ENCODE peak calls at places on chromosomes 13 and 19, in nine cellular contexts. O is upper lobe of left lung, H is stomach, B is IMR-90, U is fibroblast of lung, K is left lung, P is heart right ventricle, S is PC-9, J is mammary epithelial cell. I is an unnamed sample. For H3K4me1, the result is how much of the 10 kb centered on the place peaks cover.

GRCh38 chr13:27476943-27477681 is 26.7 kb upstream of the MTIF3 start:
- DNase-seq in K (no peak), S (peak), O (peak), P (no peak), B (peak), U (peak), H (peak), J (peak), I (no peak)

GRCh38 chr19:17450264-17451075 is 2.0 kb upstream of the TMEM221 start:
- DNase-seq in P (no peak), U (no peak), O (no peak), S (peak), J (peak), B (no peak), H (no peak), K (no peak), I (no peak)

GRCh38 chr19:11574689-11575088 is 2.8 kb downstream of the ACP5 start:
- DNase-seq in S (no peak), J (no peak), K (no peak), U (no peak), H (no peak), O (no peak), B (no peak), P (no peak), I (no peak)

GRCh38 chr13:21673592-21674270 is 2.9 kb downstream of the FGF9 start:
- DNase-seq in K (peak), S (no peak), O (no peak), U (peak), H (peak), J (peak), B (peak), P (peak), I (peak)

GRCh38 chr13:36819811-36820140 is 754 bp downstream of the RFXAP start:
- DNase-seq in K (no peak), O (peak), S (peak), B (peak), H (no peak), P (no peak), U (peak), J (peak), I (no peak)

GRCh38 chr19:21680679-21681078 is 86.7 kb downstream of the ZNF100 start:
- DNase-seq in J (no peak), O (no peak), H (no peak), P (no peak), S (no peak), K (no peak), U (no peak), B (no peak), I (no peak)

GRCh38 chr13:110506396-110506795 is 55.1 kb downstream of the RAB20 start:
- DNase-seq in H (peak), B (no peak), U (no peak), S (no peak), J (no peak), O (no peak), P (no peak), K (peak), I (no peak)

GRCh38 chr13:32984857-32985626 is 31.2 kb upstream of the KL start:
- DNase-seq in S (peak), P (no peak), O (no peak), H (peak), K (no peak), J (no peak), B (peak), U (no peak), I (no peak)

GRCh38 chr19:44758596-44758995 is 10.1 kb downstream of the BCL3 start:
- DNase-seq in B (no peak), U (no peak), O (no peak), J (no peak), H (no peak), S (no peak), P (no peak), K (no peak), I (no peak)

GRCh38 chr13:53012707-53013106 is 15.9 kb upstream of the OLFM4 start:
- DNase-seq in K (no peak), U (no peak), S (no peak), H (no peak), O (no peak), J (no peak), P (no peak), B (no peak), I (no peak)

GRCh38 chr19:32339988-32340874 is 5.2 kb upstream of the ZNF507 start:
- DNase-seq in K (peak), H (peak), O (peak), J (no peak), S (peak), P (peak), B (peak), U (peak), I (peak)

GRCh38 chr19:10686193-10686592 is 15.0 kb upstream of the QTRT1 start:
- DNase-seq in H (no peak), B (no peak), S (no peak), U (no peak), J (no peak), P (no peak), O (no peak), K (no peak), I (no peak)

GRCh38 chr13:107866007-107866665 is 349.2 kb downstream of the LIG4 start:
- DNase-seq in H (no peak), J (peak), P (no peak), U (no peak), S (peak), K (peak), B (peak), O (peak), I (no peak)

GRCh38 chr13:37069597-37070103 is 10.2 kb upstream of the SUPT20H start:
- DNase-seq in K (peak), J (no peak), P (no peak), U (no peak), O (no peak), H (no peak), B (no peak), S (no peak), I (no peak)

GRCh38 chr13:92640936-92641335 is 585.7 kb upstream of the GPC6 start:
- DNase-seq in P (no peak), J (no peak), O (no peak), H (no peak), B (peak), U (no peak), K (no peak), S (no peak), I (no peak)

GRCh38 chr13:83223546-83223945 is 658.7 kb downstream of the SLITRK1 start:
- DNase-seq in K (no peak), S (no peak), P (no peak), B (no peak), H (no peak), U (no peak), O (no peak), J (no peak), I (no peak)

GRCh38 chr13:41127746-41128145 is 4.9 kb downstream of the KBTBD6 start:
- DNase-seq in K (no peak), O (no peak), P (no peak), U (peak), H (no peak), J (no peak), B (no peak), S (no peak), I (no peak)

GRCh38 chr13:96993660-96994029 is 631 bp downstream of the OXGR1 start:
- DNase-seq in K (no peak), H (no peak), J (no peak), B (no peak), P (no peak), U (no peak), O (no peak), S (no peak), I (no peak)

GRCh38 chr19:47418595-47419036 is 711 bp downstream of the MEIS3 start:
- DNase-seq in J (no peak), K (no peak), U (no peak), P (no peak), S (no peak), O (no peak), B (no peak), H (no peak), I (no peak)

GRCh38 chr19:42075616-42076374 is at the start of gene ZNF574:
- DNase-seq in J (peak), P (peak), B (peak), O (peak), S (peak), U (peak), K (peak), H (peak), I (peak)

GRCh38 chr13:45436332-45436731 is 18.2 kb upstream of the SLC25A30 start:
- DNase-seq in U (no peak), S (no peak), B (no peak), H (no peak), P (no peak), O (no peak), J (no peak), K (no peak), I (no peak)

GRCh38 chr13:25384747-25385270 is 13.0 kb downstream of the ATP8A2 start:
- DNase-seq in O (no peak), H (no peak), U (peak), K (no peak), P (no peak), S (no peak), J (no peak), B (no peak), I (no peak)

GRCh38 chr13:30934381-30934780 is 1.9 kb downstream of the TEX26 start:
- DNase-seq in K (no peak), U (no peak), P (no peak), J (no peak), H (no peak), B (peak), O (no peak), S (no peak), I (no peak)

GRCh38 chr19:40744554-40745401 is 5.5 kb downstream of the ACTMAP start:
- DNase-seq in B (no peak), P (no peak), H (no peak), U (no peak), J (no peak), O (peak), S (no peak), K (no peak), I (no peak)

GRCh38 chr19:29665826-29666633 is 769 bp downstream of the PLEKHF1 start:
- DNase-seq in U (peak), O (no peak), B (peak), H (peak), S (peak), P (peak), J (peak), K (peak), I (peak)

GRCh38 chr13:110869805-110870706 is 44.8 kb downstream of the ANKRD10 start:
- DNase-seq in K (peak), P (peak), O (peak), B (peak), U (peak), J (peak), H (peak), S (peak), I (peak)

GRCh38 chr19:33403973-33404304 is 30.4 kb downstream of the CEBPG start:
- DNase-seq in S (no peak), O (no peak), B (no peak), P (no peak), J (no peak), U (no peak), H (no peak), K (no peak), I (no peak)

GRCh38 chr13:98509271-98510155 is 67.4 kb downstream of the STK24 start:
- DNase-seq in O (peak), J (peak), H (peak), P (no peak), U (peak), B (peak), K (no peak), S (peak), I (peak)

GRCh38 chr13:80235559-80236296 is 105.2 kb downstream of the SPRY2 start:
- DNase-seq in S (peak), P (no peak), B (no peak), O (no peak), J (peak), K (no peak), H (no peak), U (peak), I (peak)

GRCh38 chr13:77975358-77976042 is 56.9 kb upstream of the EDNRB start:
- DNase-seq in K (no peak), B (no peak), J (no peak), P (no peak), S (no peak), U (no peak), O (no peak), H (no peak), I (no peak)

GRCh38 chr19:29606420-29606747 is 301 bp downstream of the POP4 start:
- DNase-seq in H (no peak), B (no peak), J (no peak), P (no peak), S (no peak), O (no peak), U (no peak), K (no peak), I (peak)

GRCh38 chr19:29547361-29547960 is 21.7 kb downstream of the VSTM2B start:
- DNase-seq in P (no peak), J (no peak), B (no peak), U (no peak), S (no peak), O (peak), K (no peak), H (peak), I (no peak)

GRCh38 chr19:38213911-38214625 is 10.0 kb downstream of the DPF1 start:
- DNase-seq in P (no peak), B (peak), S (peak), H (no peak), J (peak), U (peak), O (no peak), K (no peak), I (no peak)

GRCh38 chr19:532578-533484 is 1.3 kb downstream of the CDC34 start:
- DNase-seq in H (peak), U (peak), O (peak), S (peak), J (peak), B (peak), K (no peak), P (peak), I (peak)

GRCh38 chr13:113179374-113180230 is 21.2 kb downstream of the PROZ start:
- DNase-seq in J (no peak), O (no peak), S (no peak), K (no peak), P (peak), U (peak), B (peak), H (no peak), I (no peak)

GRCh38 chr13:113178896-113179167 is 20.4 kb downstream of the PROZ start:
- DNase-seq in B (no peak), S (no peak), H (no peak), U (no peak), O (no peak), K (no peak), P (no peak), J (no peak), I (no peak)

GRCh38 chr13:113183450-113184129 is 24.9 kb downstream of the PCID2 start:
- DNase-seq in O (no peak), P (no peak), S (no peak), B (no peak), U (no peak), H (no peak), J (no peak), K (no peak), I (no peak)

GRCh38 chr13:113184568-113185440 is 23.7 kb downstream of the PCID2 start:
- DNase-seq in H (no peak), P (no peak), K (no peak), S (no peak), B (no peak), J (no peak), U (no peak), O (no peak), I (no peak)

DNA sequence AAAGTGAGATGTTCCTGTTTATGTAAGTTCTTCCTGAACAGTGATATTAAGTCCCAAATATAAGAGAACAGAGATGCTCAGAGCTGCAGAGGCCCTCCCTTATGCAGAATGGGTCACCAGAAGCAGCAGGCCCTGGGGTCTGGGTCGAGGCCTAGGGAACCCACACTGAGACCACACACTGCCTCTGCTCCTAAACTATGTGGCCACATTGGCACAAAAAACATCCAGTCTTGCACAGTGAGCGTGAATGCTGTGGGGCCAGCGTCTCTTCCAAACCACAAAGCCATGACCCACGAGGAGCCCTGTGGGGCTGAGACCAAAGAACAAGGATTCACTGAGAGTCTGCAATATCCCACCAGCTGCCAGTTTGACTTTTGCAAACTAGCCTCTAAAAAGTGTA is 23.6 kb downstream of the PROZ start:
- DNase-seq in S (no peak), K (no peak), J (no peak), O (no peak), P (no peak), B (no peak), U (peak), H (no peak), I (no peak)
- H3K4me1 ChIP-seq in S (under half), K (under half), J (under half), O (under half), P (under half), B (under half), U (under half), H (under half), I (under half)

GRCh38 chr13:34127523-34127922 is 309.6 kb downstream of the RFC3 start:
- DNase-seq in O (no peak), K (no peak), S (no peak), P (no peak), H (no peak), U (no peak), J (no peak), B (no peak), I (no peak)

GRCh38 chr13:34128661-34129060 is 310.7 kb downstream of the RFC3 start:
- DNase-seq in O (no peak), S (no peak), U (no peak), K (no peak), P (no peak), H (no peak), B (no peak), J (no peak), I (no peak)

GRCh38 chr13:34124912-34125311 is 307.0 kb downstream of the RFC3 start:
- DNase-seq in U (no peak), B (no peak), O (no peak), K (no peak), H (no peak), P (no peak), S (no peak), J (no peak), I (no peak)

DNA sequence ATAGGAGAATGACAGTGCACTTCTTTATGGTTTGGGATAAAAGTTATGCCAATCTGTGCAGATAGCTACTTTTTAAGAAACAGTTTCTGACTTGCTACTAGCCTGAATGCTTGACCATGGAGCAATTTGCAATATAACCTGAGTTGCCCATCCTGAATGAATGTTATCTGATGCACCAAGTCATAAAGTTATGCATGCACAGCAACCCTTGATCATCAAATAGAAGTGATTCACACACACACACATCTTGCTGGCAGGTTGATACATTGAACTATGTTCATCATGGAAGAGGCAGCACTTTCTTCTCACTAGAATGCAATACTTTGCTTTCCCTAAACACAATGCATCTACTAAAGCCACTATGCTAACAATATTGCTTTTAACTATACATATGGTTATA is 311.5 kb downstream of the RFC3 start:
- DNase-seq in B (no peak), J (peak), U (no peak), S (no peak), H (no peak), P (no peak), K (no peak), O (no peak), I (no peak)
- TF ChIP-seq CTCF in B (no peak), J (no peak), U (no peak), S (no peak), H (no peak), P (no peak), K (no peak), O (no peak), I (no peak)

GRCh38 chr19:4389064-4389375 is 11.3 kb downstream of the SH3GL1 start:
- DNase-seq in H (no peak), J (no peak), S (no peak), B (no peak), K (no peak), P (no peak), U (no peak), O (no peak), I (no peak)
- H3K4me1 ChIP-seq in H (half or more), J (under half), S (under half), B (under half), K (half or more), P (half or more), U (under half), O (half or more), I (under half)

GRCh38 chr19:18522124-18522861 is 423 bp upstream of the ELL start:
- DNase-seq in S (peak), K (peak), H (peak), P (peak), J (peak), B (peak), U (peak), O (peak), I (peak)

GRCh38 chr19:18518639-18519038 is 3.2 kb downstream of the ELL start:
- DNase-seq in P (no peak), B (no peak), J (no peak), U (no peak), K (no peak), H (no peak), S (no peak), O (no peak), I (no peak)

GRCh38 chr19:18519962-18520847 is 1.7 kb downstream of the ELL start:
- DNase-seq in K (peak), U (peak), O (peak), B (peak), P (peak), J (peak), H (peak), S (peak), I (peak)

GRCh38 chr19:18521692-18522123 is at the start of gene ELL:
- DNase-seq in P (no peak), H (no peak), J (no peak), B (no peak), U (no peak), O (no peak), K (no peak), S (no peak), I (no peak)

GRCh38 chr19:18520848-18521691 is 800 bp downstream of the ELL start:
- DNase-seq in K (peak), B (no peak), S (peak), J (no peak), H (peak), U (no peak), O (peak), P (peak), I (peak)
- TF ChIP-seq CTCF in K (no peak), B (no peak), S (no peak), J (no peak), H (no peak), U (no peak), O (no peak), P (no peak), I (no peak)

DNA sequence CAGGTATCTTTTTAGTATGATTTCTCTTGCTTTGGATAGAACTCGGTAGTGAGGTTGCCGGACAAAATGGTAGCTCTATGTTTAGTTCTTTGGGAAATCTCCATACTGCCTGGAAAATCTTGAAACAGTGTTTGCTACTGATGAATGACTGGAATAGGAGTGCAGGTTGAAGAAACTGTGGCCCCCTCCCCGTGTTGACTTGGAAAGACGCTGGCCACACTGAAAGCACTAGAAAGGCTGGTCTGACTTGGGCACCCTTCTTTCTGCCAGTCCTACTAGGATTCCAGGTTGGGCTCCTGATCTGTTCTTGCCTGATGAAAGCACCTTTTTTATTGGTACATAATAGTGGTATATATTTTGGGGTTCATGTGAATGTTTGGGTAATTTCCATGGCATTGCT is 46.3 kb downstream of the NLRP4 start:
- DNase-seq in B (no peak), P (no peak), K (no peak), J (no peak), S (no peak), U (no peak), H (no peak), O (no peak), I (no peak)
- H3K4me1 ChIP-seq in B (under half), P (under half), K (under half), J (under half), S (under half), U (under half), H (under half), O (under half), I (under half)

GRCh38 chr19:35790981-35791813 is 15.8 kb downstream of the ARHGAP33 start:
- DNase-seq in B (no peak), J (no peak), U (no peak), S (no peak), H (no peak), O (no peak), K (no peak), P (no peak), I (no peak)
- TF ChIP-seq CTCF in B (peak), J (no peak), U (no peak), S (no peak), H (no peak), O (no peak), K (no peak), P (no peak), I (no peak)

GRCh38 chr19:54136864-54137113 is 773 bp upstream of the CNOT3 start:
- DNase-seq in J (no peak), O (no peak), U (no peak), S (no peak), K (no peak), P (no peak), B (no peak), H (no peak), I (no peak)
- H3K4me1 ChIP-seq in J (under half), O (under half), U (under half), S (under half), K (half or more), P (under half), B (under half), H (under half), I (under half)

GRCh38 chr19:39514840-39515550 is at the start of gene SELENOV:
- DNase-seq in H (no peak), J (no peak), K (no peak), B (no peak), U (no peak), O (no peak), S (no peak), P (no peak), I (no peak)
- TF ChIP-seq CTCF in H (no peak), J (no peak), K (no peak), B (no peak), U (no peak), O (no peak), S (no peak), P (no peak), I (no peak)

GRCh38 chr19:35119578-35119977 is 4.0 kb downstream of the FXYD3 start:
- DNase-seq in K (no peak), U (no peak), H (no peak), J (no peak), B (no peak), P (no peak), S (no peak), O (no peak), I (no peak)
- H3K4me1 ChIP-seq in K (under half), U (under half), H (under half), J (half or more), B (under half), P (under half), S (half or more), O (half or more), I (under half)